ENCODE peak calls at places on chromosome 1, in ten cellular contexts. One of them, this sample, is unnamed.

GRCh38 chr1:67376381-67376780 is 53.8 kb downstream of the SERBP1 start:
- DNase-seq in GM23338: no peak
- DNase-seq in MM.1S: no peak
- DNase-seq in lung: no peak
- DNase-seq in heart right ventricle: no peak
- DNase-seq in pancreas: no peak
- DNase-seq in BJ: no peak
- DNase-seq in fibroblast of lung: no peak
- DNase-seq in fibroblast of the aortic adventitia: no peak
- DNase-seq in PC-9: peak
- DNase-seq in this sample: no peak

GRCh38 chr1:94562502-94563260 is 21.1 kb upstream of the F3 start:
- DNase-seq in heart right ventricle: no peak
- DNase-seq in fibroblast of the aortic adventitia: no peak
- DNase-seq in lung: peak
- DNase-seq in MM.1S: no peak
- DNase-seq in PC-9: peak
- DNase-seq in GM23338: no peak
- DNase-seq in fibroblast of lung: no peak
- DNase-seq in BJ: no peak
- DNase-seq in pancreas: no peak
- DNase-seq in this sample: no peak

GRCh38 chr1:89151021-89151420 is 24.8 kb downstream of the GBP7 start:
- DNase-seq in fibroblast of lung: no peak
- DNase-seq in BJ: no peak
- DNase-seq in pancreas: no peak
- DNase-seq in PC-9: no peak
- DNase-seq in heart right ventricle: no peak
- DNase-seq in GM23338: no peak
- DNase-seq in lung: no peak
- DNase-seq in MM.1S: no peak
- DNase-seq in fibroblast of the aortic adventitia: no peak
- DNase-seq in this sample: no peak

GRCh38 chr1:110337704-110338199 is 1.4 kb upstream of the RBM15 start:
- DNase-seq in MM.1S: peak
- DNase-seq in heart right ventricle: peak
- DNase-seq in pancreas: peak
- DNase-seq in fibroblast of lung: no peak
- DNase-seq in BJ: no peak
- DNase-seq in GM23338: peak
- DNase-seq in lung: peak
- DNase-seq in PC-9: peak
- DNase-seq in fibroblast of the aortic adventitia: no peak
- DNase-seq in this sample: no peak

GRCh38 chr1:32269744-32270143 is 18.7 kb downstream of the LCK start:
- DNase-seq in fibroblast of lung: no peak
- DNase-seq in BJ: no peak
- DNase-seq in PC-9: no peak
- DNase-seq in heart right ventricle: no peak
- DNase-seq in lung: no peak
- DNase-seq in GM23338: no peak
- DNase-seq in pancreas: no peak
- DNase-seq in MM.1S: no peak
- DNase-seq in fibroblast of the aortic adventitia: no peak
- DNase-seq in this sample: no peak

GRCh38 chr1:202240956-202241355 is 47.4 kb downstream of the LGR6 start:
- DNase-seq in heart right ventricle: no peak
- DNase-seq in lung: no peak
- DNase-seq in GM23338: no peak
- DNase-seq in MM.1S: no peak
- DNase-seq in fibroblast of the aortic adventitia: no peak
- DNase-seq in pancreas: no peak
- DNase-seq in PC-9: no peak
- DNase-seq in fibroblast of lung: no peak
- DNase-seq in BJ: no peak
- DNase-seq in this sample: no peak

GRCh38 chr1:61135286-61135685 is 52.9 kb downstream of the NFIA start:
- DNase-seq in pancreas: no peak
- DNase-seq in fibroblast of lung: no peak
- DNase-seq in BJ: no peak
- DNase-seq in MM.1S: no peak
- DNase-seq in PC-9: no peak
- DNase-seq in GM23338: no peak
- DNase-seq in heart right ventricle: no peak
- DNase-seq in lung: no peak
- DNase-seq in fibroblast of the aortic adventitia: no peak
- DNase-seq in this sample: no peak

GRCh38 chr1:29119365-29119929 is 4.3 kb downstream of the TMEM200B start:
- DNase-seq in pancreas: no peak
- DNase-seq in fibroblast of lung: no peak
- DNase-seq in GM23338: no peak
- DNase-seq in MM.1S: no peak
- DNase-seq in heart right ventricle: no peak
- DNase-seq in BJ: no peak
- DNase-seq in lung: no peak
- DNase-seq in PC-9: no peak
- DNase-seq in fibroblast of the aortic adventitia: peak
- DNase-seq in this sample: no peak

GRCh38 chr1:159705251-159705910 is 9.0 kb downstream of the CRP start:
- DNase-seq in BJ: no peak
- DNase-seq in pancreas: no peak
- DNase-seq in MM.1S: no peak
- DNase-seq in GM23338: no peak
- DNase-seq in fibroblast of the aortic adventitia: no peak
- DNase-seq in fibroblast of lung: no peak
- DNase-seq in lung: no peak
- DNase-seq in heart right ventricle: no peak
- DNase-seq in PC-9: no peak
- DNase-seq in this sample: no peak

GRCh38 chr1:21919520-21919919 is 17.6 kb downstream of the HSPG2 start:
- DNase-seq in GM23338: no peak
- DNase-seq in MM.1S: no peak
- DNase-seq in fibroblast of the aortic adventitia: peak
- DNase-seq in fibroblast of lung: peak
- DNase-seq in BJ: peak
- DNase-seq in heart right ventricle: no peak
- DNase-seq in PC-9: no peak
- DNase-seq in lung: no peak
- DNase-seq in pancreas: no peak
- DNase-seq in this sample: peak

GRCh38 chr1:221783437-221783836 is 41.5 kb upstream of the DUSP10 start:
- DNase-seq in fibroblast of the aortic adventitia: no peak
- DNase-seq in heart right ventricle: no peak
- DNase-seq in PC-9: no peak
- DNase-seq in GM23338: no peak
- DNase-seq in BJ: no peak
- DNase-seq in MM.1S: no peak
- DNase-seq in pancreas: no peak
- DNase-seq in fibroblast of lung: no peak
- DNase-seq in lung: no peak
- DNase-seq in this sample: no peak

GRCh38 chr1:205453466-205453865 is 2.4 kb downstream of the BLACAT1 start:
- DNase-seq in lung: no peak
- DNase-seq in fibroblast of lung: no peak
- DNase-seq in GM23338: no peak
- DNase-seq in MM.1S: no peak
- DNase-seq in PC-9: no peak
- DNase-seq in fibroblast of the aortic adventitia: no peak
- DNase-seq in heart right ventricle: no peak
- DNase-seq in BJ: no peak
- DNase-seq in pancreas: no peak
- DNase-seq in this sample: no peak

GRCh38 chr1:75243124-75243523 is 108.9 kb downstream of the LHX8 start:
- DNase-seq in GM23338: no peak
- DNase-seq in MM.1S: no peak
- DNase-seq in BJ: no peak
- DNase-seq in lung: no peak
- DNase-seq in fibroblast of lung: no peak
- DNase-seq in pancreas: no peak
- DNase-seq in fibroblast of the aortic adventitia: no peak
- DNase-seq in PC-9: no peak
- DNase-seq in heart right ventricle: no peak
- DNase-seq in this sample: no peak

GRCh38 chr1:112840631-112841624 is 115.1 kb downstream of the SLC16A1 start:
- DNase-seq in heart right ventricle: no peak
- DNase-seq in fibroblast of lung: peak
- DNase-seq in GM23338: no peak
- DNase-seq in MM.1S: peak
- DNase-seq in PC-9: peak
- DNase-seq in fibroblast of the aortic adventitia: no peak
- DNase-seq in lung: no peak
- DNase-seq in pancreas: no peak
- DNase-seq in BJ: no peak
- DNase-seq in this sample: no peak

GRCh38 chr1:92708368-92708950 is 76.4 kb downstream of the EVI5 start:
- DNase-seq in fibroblast of the aortic adventitia: peak
- DNase-seq in MM.1S: no peak
- DNase-seq in lung: no peak
- DNase-seq in PC-9: no peak
- DNase-seq in heart right ventricle: no peak
- DNase-seq in GM23338: no peak
- DNase-seq in pancreas: no peak
- DNase-seq in BJ: no peak
- DNase-seq in fibroblast of lung: peak
- DNase-seq in this sample: peak

GRCh38 chr1:246035060-246035531 is 472.0 kb downstream of the SMYD3 start:
- DNase-seq in MM.1S: no peak
- DNase-seq in GM23338: no peak
- DNase-seq in PC-9: no peak
- DNase-seq in fibroblast of lung: no peak
- DNase-seq in fibroblast of the aortic adventitia: no peak
- DNase-seq in heart right ventricle: no peak
- DNase-seq in lung: no peak
- DNase-seq in pancreas: no peak
- DNase-seq in BJ: no peak
- DNase-seq in this sample: peak

GRCh38 chr1:34985063-34985770 is at the start of gene TMEM35B:
- DNase-seq in heart right ventricle: peak
- DNase-seq in PC-9: no peak
- DNase-seq in fibroblast of lung: peak
- DNase-seq in BJ: no peak
- DNase-seq in MM.1S: peak
- DNase-seq in GM23338: peak
- DNase-seq in fibroblast of the aortic adventitia: peak
- DNase-seq in lung: peak
- DNase-seq in pancreas: peak
- DNase-seq in this sample: peak
- TF ChIP-seq CTCF in heart right ventricle: no peak
- TF ChIP-seq CTCF in PC-9: no peak
- TF ChIP-seq CTCF in fibroblast of lung: no peak
- TF ChIP-seq CTCF in BJ: no peak
- TF ChIP-seq CTCF in MM.1S: peak
- TF ChIP-seq CTCF in GM23338: peak
- TF ChIP-seq CTCF in fibroblast of the aortic adventitia: peak
- TF ChIP-seq CTCF in lung: no peak
- TF ChIP-seq CTCF in pancreas: no peak
- TF ChIP-seq CTCF in this sample: peak

DNA sequence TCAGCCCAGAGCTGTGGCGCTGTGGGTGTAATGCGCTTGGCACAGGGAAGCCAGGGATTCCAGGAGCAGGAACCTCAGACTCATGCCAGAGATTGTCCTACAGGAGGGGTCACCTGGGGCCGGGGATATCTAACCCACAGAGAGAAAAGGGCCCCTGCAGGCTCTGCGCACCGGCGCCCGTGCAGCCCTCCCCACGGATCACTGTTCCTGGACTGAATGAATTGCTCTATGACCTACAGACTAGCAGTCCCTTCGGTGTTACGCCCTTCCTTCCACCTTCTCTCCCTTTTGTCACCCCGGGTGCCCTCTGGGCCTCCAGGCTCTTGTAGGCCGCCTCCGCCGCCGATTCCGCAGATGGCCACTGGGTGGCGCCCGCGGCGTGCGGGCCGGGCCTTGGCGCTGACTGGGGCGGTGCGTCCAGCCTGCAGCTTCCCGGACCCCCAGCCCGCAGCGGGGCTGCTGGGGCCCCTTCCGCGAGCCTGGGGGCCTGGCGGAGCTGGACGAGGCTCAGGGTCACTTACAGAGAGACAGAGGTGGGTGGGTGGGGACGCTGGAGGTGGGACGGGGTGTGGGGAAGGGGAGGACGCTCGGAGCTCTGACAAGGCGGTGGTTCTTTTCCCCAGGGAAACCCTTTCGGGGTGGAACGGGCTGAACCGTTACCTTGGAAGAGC is 101.3 kb downstream of the IER5 start:
- DNase-seq in fibroblast of the aortic adventitia: peak
- DNase-seq in BJ: no peak
- DNase-seq in PC-9: no peak
- DNase-seq in pancreas: no peak
- DNase-seq in fibroblast of lung: peak
- DNase-seq in GM23338: peak
- DNase-seq in heart right ventricle: peak
- DNase-seq in MM.1S: peak
- DNase-seq in lung: peak
- DNase-seq in this sample: peak
- H3K4me3 ChIP-seq in fibroblast of the aortic adventitia: peak
- H3K4me3 ChIP-seq in BJ: peak
- H3K4me3 ChIP-seq in PC-9: no peak
- H3K4me3 ChIP-seq in pancreas: no peak
- H3K4me3 ChIP-seq in fibroblast of lung: no peak
- H3K4me3 ChIP-seq in GM23338: peak
- H3K4me3 ChIP-seq in heart right ventricle: peak
- H3K4me3 ChIP-seq in MM.1S: peak
- H3K4me3 ChIP-seq in lung: no peak
- H3K4me3 ChIP-seq in this sample: peak

GRCh38 chr1:71118086-71118485 is 37.3 kb upstream of the ZRANB2 start:
- DNase-seq in PC-9: no peak
- DNase-seq in GM23338: no peak
- DNase-seq in pancreas: no peak
- DNase-seq in BJ: no peak
- DNase-seq in lung: no peak
- DNase-seq in MM.1S: no peak
- DNase-seq in heart right ventricle: no peak
- DNase-seq in fibroblast of the aortic adventitia: no peak
- DNase-seq in fibroblast of lung: peak
- DNase-seq in this sample: no peak
- TF ChIP-seq CTCF in PC-9: no peak
- TF ChIP-seq CTCF in GM23338: no peak
- TF ChIP-seq CTCF in pancreas: no peak
- TF ChIP-seq CTCF in BJ: no peak
- TF ChIP-seq CTCF in lung: no peak
- TF ChIP-seq CTCF in MM.1S: no peak
- TF ChIP-seq CTCF in heart right ventricle: no peak
- TF ChIP-seq CTCF in fibroblast of the aortic adventitia: no peak
- TF ChIP-seq CTCF in fibroblast of lung: no peak
- TF ChIP-seq CTCF in this sample: no peak

DNA sequence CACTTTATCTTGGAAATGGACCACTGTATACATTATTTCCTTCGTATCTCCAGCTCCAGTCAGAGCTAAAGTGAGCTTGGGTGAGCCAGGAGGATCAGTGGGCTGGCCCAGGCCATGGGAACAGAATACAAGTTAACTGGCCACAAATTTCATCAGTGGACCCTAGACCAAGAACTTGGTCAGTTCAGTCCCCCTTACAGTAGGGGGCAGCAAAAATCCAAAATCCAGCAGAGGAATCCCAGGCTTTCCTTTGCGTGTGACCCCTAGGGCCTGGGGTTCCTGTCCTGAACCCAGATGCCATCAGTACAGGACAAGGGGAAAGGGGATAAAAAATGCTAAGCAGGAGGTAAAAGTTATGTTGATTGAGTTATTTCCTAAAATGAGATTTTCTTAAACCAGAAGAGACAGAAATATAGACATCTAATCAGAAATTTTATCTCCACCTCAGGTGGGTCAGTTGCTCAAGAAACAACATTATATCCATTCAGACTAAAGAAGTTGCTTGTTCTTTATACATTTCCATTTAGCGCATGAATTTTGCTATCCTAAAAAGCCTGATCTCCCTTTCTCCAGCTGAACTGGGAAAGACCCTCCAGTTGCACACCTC is 24.1 kb upstream of the LCE5A start:
- DNase-seq in MM.1S: peak
- DNase-seq in PC-9: no peak
- DNase-seq in fibroblast of the aortic adventitia: no peak
- DNase-seq in fibroblast of lung: no peak
- DNase-seq in GM23338: peak
- DNase-seq in BJ: no peak
- DNase-seq in pancreas: no peak
- DNase-seq in heart right ventricle: no peak
- DNase-seq in lung: peak
- DNase-seq in this sample: no peak
- H3K4me3 ChIP-seq in MM.1S: no peak
- H3K4me3 ChIP-seq in PC-9: no peak
- H3K4me3 ChIP-seq in fibroblast of the aortic adventitia: no peak
- H3K4me3 ChIP-seq in fibroblast of lung: no peak
- H3K4me3 ChIP-seq in GM23338: no peak
- H3K4me3 ChIP-seq in BJ: no peak
- H3K4me3 ChIP-seq in pancreas: no peak
- H3K4me3 ChIP-seq in heart right ventricle: no peak
- H3K4me3 ChIP-seq in lung: no peak
- H3K4me3 ChIP-seq in this sample: no peak

This sample was measured in fibroblast of villous mesenchyme.